ENCODE peak calls at places on chromosomes 1 and 21, in four cellular contexts. E is neural crest cell, U is H54, O is NCI-H774. T is an unnamed sample.

GRCh38 chr1:151620286-151620685 is 8.4 kb downstream of the SNX27 start:
- DNase-seq in E (no peak), U (no peak), O (no peak), T (no peak)

GRCh38 chr1:212515329-212515760 is 82.6 kb downstream of the NENF start:
- DNase-seq in E (no peak), U (no peak), O (no peak), T (no peak)

GRCh38 chr21:35138665-35139381 is 89.7 kb upstream of the RUNX1 start:
- DNase-seq in E (no peak), U (peak; percentile 80), O (no peak), T (no peak)

GRCh38 chr1:216554934-216555333 is 131.7 kb upstream of the USH2A start:
- DNase-seq in E (no peak), U (no peak), O (no peak), T (no peak)

GRCh38 chr1:6353605-6353947 is 40.0 kb downstream of the ACOT7 start:
- DNase-seq in E (no peak), U (no peak), O (no peak), T (no peak)

GRCh38 chr1:36950588-36950987 is 83.7 kb downstream of the GRIK3 start:
- DNase-seq in E (no peak), U (no peak), O (no peak), T (no peak)

GRCh38 chr21:43369124-43369523 is 57.8 kb downstream of the SIK1 start:
- DNase-seq in E (no peak), U (no peak), O (no peak), T (no peak)

GRCh38 chr1:100539836-100540536 is 2.0 kb downstream of the GPR88 start:
- DNase-seq in E (peak; percentile 22), U (no peak), O (no peak), T (no peak)

GRCh38 chr1:13832100-13832499 is 132.1 kb downstream of the PRDM2 start:
- DNase-seq in E (no peak), U (no peak), O (peak; percentile 19), T (no peak)

GRCh38 chr1:17586172-17586963 is 46.9 kb downstream of the ARHGEF10L start:
- DNase-seq in E (no peak), U (peak; percentile 63), O (no peak), T (no peak)

GRCh38 chr1:53075206-53075605 is 13.2 kb downstream of the PODN start:
- DNase-seq in E (no peak), U (no peak), O (no peak), T (no peak)

GRCh38 chr1:39105841-39106765 is 80.0 kb downstream of the NDUFS5 start:
- DNase-seq in E (peak; percentile 30), U (peak; percentile 63), O (peak; percentile 45), T (peak; percentile 51)

GRCh38 chr1:243428084-243428483 is 172.2 kb downstream of the SDCCAG8 start:
- DNase-seq in E (no peak), U (no peak), O (no peak), T (no peak)

GRCh38 chr1:205774277-205775014 is 836 bp downstream of the RAB29 start:
- DNase-seq in E (no peak), U (no peak), O (no peak), T (no peak)

T was measured in NT2/D1.